ENCODE peak calls at places on chromosomes 6 and 20, in eight cellular contexts. One of them, this sample, is unnamed.

GRCh38 chr6:134511984-134512383 is 194.1 kb upstream of the SGK1 start:
- DNase-seq in left lung: no peak
- DNase-seq in PC-9: no peak
- DNase-seq in thoracic aorta: no peak
- DNase-seq in suprapubic skin: no peak
- DNase-seq in ovary: no peak
- DNase-seq in pancreas: no peak
- DNase-seq in SK-N-SH: no peak
- DNase-seq in this sample: no peak

GRCh38 chr20:59004763-59005522 is 2.1 kb downstream of the CTSZ start:
- DNase-seq in ovary: no peak
- DNase-seq in thoracic aorta: no peak
- DNase-seq in SK-N-SH: no peak
- DNase-seq in suprapubic skin: no peak
- DNase-seq in pancreas: no peak
- DNase-seq in PC-9: no peak
- DNase-seq in left lung: peak; percentile 92
- DNase-seq in this sample: no peak

GRCh38 chr20:59082077-59082740 is 39.6 kb upstream of the PRELID3B start:
- DNase-seq in suprapubic skin: no peak
- DNase-seq in PC-9: no peak
- DNase-seq in thoracic aorta: no peak
- DNase-seq in SK-N-SH: no peak
- DNase-seq in left lung: no peak
- DNase-seq in ovary: no peak
- DNase-seq in pancreas: no peak
- DNase-seq in this sample: no peak

GRCh38 chr20:23159923-23160445 is 73.9 kb upstream of the CD93 start:
- DNase-seq in PC-9: no peak
- DNase-seq in thoracic aorta: no peak
- DNase-seq in pancreas: no peak
- DNase-seq in left lung: no peak
- DNase-seq in ovary: no peak
- DNase-seq in suprapubic skin: no peak
- DNase-seq in SK-N-SH: no peak
- DNase-seq in this sample: no peak

GRCh38 chr6:44472250-44472945 is 84.9 kb downstream of the CDC5L start:
- DNase-seq in SK-N-SH: no peak
- DNase-seq in left lung: no peak
- DNase-seq in suprapubic skin: peak; percentile 70
- DNase-seq in ovary: no peak
- DNase-seq in thoracic aorta: no peak
- DNase-seq in pancreas: no peak
- DNase-seq in PC-9: no peak
- DNase-seq in this sample: no peak

GRCh38 chr6:39143238-39143930 is 28.4 kb upstream of the SAYSD1 start:
- DNase-seq in PC-9: no peak
- DNase-seq in ovary: no peak
- DNase-seq in SK-N-SH: no peak
- DNase-seq in left lung: no peak
- DNase-seq in thoracic aorta: no peak
- DNase-seq in suprapubic skin: no peak
- DNase-seq in pancreas: no peak
- DNase-seq in this sample: no peak

GRCh38 chr6:139341060-139341459 is 33.4 kb downstream of the CITED2 start:
- DNase-seq in PC-9: no peak
- DNase-seq in suprapubic skin: no peak
- DNase-seq in SK-N-SH: no peak
- DNase-seq in pancreas: no peak
- DNase-seq in left lung: no peak
- DNase-seq in thoracic aorta: no peak
- DNase-seq in ovary: no peak
- DNase-seq in this sample: no peak

GRCh38 chr6:149830731-149831379 is 33.3 kb downstream of the LRP11 start:
- DNase-seq in thoracic aorta: no peak
- DNase-seq in SK-N-SH: no peak
- DNase-seq in suprapubic skin: no peak
- DNase-seq in ovary: no peak
- DNase-seq in left lung: no peak
- DNase-seq in pancreas: no peak
- DNase-seq in PC-9: no peak
- DNase-seq in this sample: no peak

GRCh38 chr6:74128536-74128935 is 432.5 kb downstream of the CD109 start:
- DNase-seq in SK-N-SH: no peak
- DNase-seq in PC-9: no peak
- DNase-seq in suprapubic skin: no peak
- DNase-seq in left lung: no peak
- DNase-seq in pancreas: no peak
- DNase-seq in thoracic aorta: no peak
- DNase-seq in ovary: no peak
- DNase-seq in this sample: no peak

GRCh38 chr20:58712823-58713731 is 20.5 kb downstream of the NPEPL1 start:
- DNase-seq in thoracic aorta: no peak
- DNase-seq in pancreas: no peak
- DNase-seq in suprapubic skin: no peak
- DNase-seq in ovary: no peak
- DNase-seq in PC-9: no peak
- DNase-seq in SK-N-SH: peak; percentile 19
- DNase-seq in left lung: peak; percentile 42
- DNase-seq in this sample: no peak

GRCh38 chr6:150332939-150333591 is 35.7 kb upstream of the IYD start:
- DNase-seq in pancreas: no peak
- DNase-seq in suprapubic skin: no peak
- DNase-seq in ovary: no peak
- DNase-seq in thoracic aorta: no peak
- DNase-seq in SK-N-SH: no peak
- DNase-seq in PC-9: no peak
- DNase-seq in left lung: no peak
- DNase-seq in this sample: no peak

GRCh38 chr6:154239392-154239791 is 117.2 kb downstream of the IPCEF1 start:
- DNase-seq in ovary: no peak
- DNase-seq in left lung: no peak
- DNase-seq in SK-N-SH: no peak
- DNase-seq in pancreas: no peak
- DNase-seq in PC-9: no peak
- DNase-seq in thoracic aorta: no peak
- DNase-seq in suprapubic skin: no peak
- DNase-seq in this sample: no peak

GRCh38 chr20:43541214-43541613 is 17.6 kb upstream of the SGK2 start:
- DNase-seq in SK-N-SH: no peak
- DNase-seq in PC-9: no peak
- DNase-seq in suprapubic skin: no peak
- DNase-seq in left lung: no peak
- DNase-seq in ovary: no peak
- DNase-seq in thoracic aorta: no peak
- DNase-seq in pancreas: no peak
- DNase-seq in this sample: no peak

GRCh38 chr6:28081486-28081751 is 1.1 kb downstream of the ZNF165 start:
- DNase-seq in SK-N-SH: no peak
- DNase-seq in ovary: no peak
- DNase-seq in left lung: no peak
- DNase-seq in suprapubic skin: no peak
- DNase-seq in thoracic aorta: no peak
- DNase-seq in PC-9: no peak
- DNase-seq in pancreas: no peak
- DNase-seq in this sample: no peak

GRCh38 chr6:4516206-4516605 is 260.0 kb upstream of the CDYL start:
- DNase-seq in suprapubic skin: no peak
- DNase-seq in thoracic aorta: no peak
- DNase-seq in PC-9: no peak
- DNase-seq in ovary: no peak
- DNase-seq in SK-N-SH: no peak
- DNase-seq in left lung: no peak
- DNase-seq in pancreas: no peak
- DNase-seq in this sample: no peak

GRCh38 chr6:40855481-40855880 is 183.5 kb downstream of the UNC5CL start:
- DNase-seq in thoracic aorta: no peak
- DNase-seq in SK-N-SH: no peak
- DNase-seq in left lung: no peak
- DNase-seq in ovary: no peak
- DNase-seq in PC-9: no peak
- DNase-seq in pancreas: no peak
- DNase-seq in suprapubic skin: no peak
- DNase-seq in this sample: no peak
- TF ChIP-seq CTCF in thoracic aorta: no peak
- TF ChIP-seq CTCF in SK-N-SH: no peak
- TF ChIP-seq CTCF in left lung: no peak
- TF ChIP-seq CTCF in ovary: no peak
- TF ChIP-seq CTCF in PC-9: no peak
- TF ChIP-seq CTCF in pancreas: no peak
- TF ChIP-seq CTCF in suprapubic skin: no peak
- TF ChIP-seq CTCF in this sample: no peak

GRCh38 chr20:56208121-56208520 is 40.4 kb upstream of the MC3R start:
- DNase-seq in ovary: no peak
- DNase-seq in pancreas: no peak
- DNase-seq in SK-N-SH: no peak
- DNase-seq in left lung: no peak
- DNase-seq in PC-9: no peak
- DNase-seq in thoracic aorta: no peak
- DNase-seq in suprapubic skin: no peak
- DNase-seq in this sample: no peak

GRCh38 chr20:56204206-56204605 is 44.3 kb upstream of the MC3R start:
- DNase-seq in thoracic aorta: no peak
- DNase-seq in left lung: no peak
- DNase-seq in PC-9: no peak
- DNase-seq in suprapubic skin: no peak
- DNase-seq in ovary: no peak
- DNase-seq in pancreas: no peak
- DNase-seq in SK-N-SH: no peak
- DNase-seq in this sample: no peak

GRCh38 chr20:56202493-56203077 is 45.9 kb upstream of the MC3R start:
- DNase-seq in SK-N-SH: peak; percentile 44
- DNase-seq in pancreas: no peak
- DNase-seq in left lung: no peak
- DNase-seq in ovary: no peak
- DNase-seq in suprapubic skin: no peak
- DNase-seq in PC-9: peak; percentile 7
- DNase-seq in thoracic aorta: no peak
- DNase-seq in this sample: no peak

GRCh38 chr20:56207656-56208055 is 40.9 kb upstream of the MC3R start:
- DNase-seq in suprapubic skin: no peak
- DNase-seq in PC-9: no peak
- DNase-seq in left lung: no peak
- DNase-seq in thoracic aorta: no peak
- DNase-seq in ovary: no peak
- DNase-seq in SK-N-SH: no peak
- DNase-seq in pancreas: no peak
- DNase-seq in this sample: no peak

GRCh38 chr20:56205350-56205749 is 43.2 kb upstream of the MC3R start:
- DNase-seq in left lung: no peak
- DNase-seq in pancreas: no peak
- DNase-seq in suprapubic skin: no peak
- DNase-seq in PC-9: no peak
- DNase-seq in ovary: no peak
- DNase-seq in thoracic aorta: no peak
- DNase-seq in SK-N-SH: no peak
- DNase-seq in this sample: no peak
- H3K9me3 ChIP-seq in left lung: peaks cover 8% of the 10 kb centered on the region
- H3K9me3 ChIP-seq in pancreas: no peaks in the 10 kb centered on the region
- H3K9me3 ChIP-seq in suprapubic skin: peaks cover 2% of the 10 kb centered on the region
- H3K9me3 ChIP-seq in PC-9: peaks cover 4% of the 10 kb centered on the region
- H3K9me3 ChIP-seq in ovary: no peaks in the 10 kb centered on the region
- H3K9me3 ChIP-seq in thoracic aorta: peaks cover 4% of the 10 kb centered on the region
- H3K9me3 ChIP-seq in SK-N-SH: no peaks in the 10 kb centered on the region
- H3K9me3 ChIP-seq in this sample: peaks cover 5% of the 10 kb centered on the region

DNA sequence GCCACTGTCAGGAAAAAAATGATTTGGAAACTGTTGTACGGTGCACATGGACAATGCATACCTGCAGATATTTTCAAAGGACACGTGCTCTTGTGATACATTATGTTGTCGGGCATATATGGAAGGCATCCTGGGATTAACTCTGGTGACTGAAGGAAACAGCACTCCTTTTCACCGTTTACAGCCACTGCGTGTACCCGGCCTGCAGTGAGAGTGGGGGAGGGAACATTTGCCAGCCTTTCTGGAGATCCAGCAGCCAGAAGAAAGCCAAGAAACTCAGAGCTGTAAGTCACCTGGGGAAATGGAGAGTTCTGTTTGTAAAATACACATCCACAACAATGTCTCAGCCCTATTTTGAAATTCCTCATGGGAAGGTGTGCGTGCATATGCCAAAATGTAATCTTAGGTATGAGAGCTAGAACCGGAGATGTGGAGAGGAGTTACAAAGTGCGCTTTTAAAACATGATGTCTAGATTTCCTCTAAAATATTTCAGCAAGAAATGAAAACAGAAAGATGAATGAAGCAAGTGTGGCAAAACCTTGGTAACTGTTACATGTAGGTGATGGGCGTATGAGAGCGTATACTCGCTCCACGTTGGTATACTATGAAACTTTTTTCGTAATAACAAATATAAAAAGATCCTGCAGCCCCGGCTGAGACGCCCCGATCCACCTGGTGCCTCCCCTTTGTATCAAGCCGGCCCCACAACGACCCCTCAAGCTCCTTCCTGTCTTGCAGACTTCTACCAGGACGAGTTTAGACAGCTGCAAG is 8.6 kb upstream of the FOXF2 start:
- DNase-seq in suprapubic skin: no peak
- DNase-seq in ovary: no peak
- DNase-seq in PC-9: no peak
- DNase-seq in pancreas: no peak
- DNase-seq in SK-N-SH: no peak
- DNase-seq in left lung: no peak
- DNase-seq in thoracic aorta: no peak
- DNase-seq in this sample: no peak
- TF ChIP-seq CTCF in suprapubic skin: no peak
- TF ChIP-seq CTCF in ovary: no peak
- TF ChIP-seq CTCF in PC-9: no peak
- TF ChIP-seq CTCF in pancreas: no peak
- TF ChIP-seq CTCF in SK-N-SH: no peak
- TF ChIP-seq CTCF in left lung: no peak
- TF ChIP-seq CTCF in thoracic aorta: no peak
- TF ChIP-seq CTCF in this sample: no peak

DNA sequence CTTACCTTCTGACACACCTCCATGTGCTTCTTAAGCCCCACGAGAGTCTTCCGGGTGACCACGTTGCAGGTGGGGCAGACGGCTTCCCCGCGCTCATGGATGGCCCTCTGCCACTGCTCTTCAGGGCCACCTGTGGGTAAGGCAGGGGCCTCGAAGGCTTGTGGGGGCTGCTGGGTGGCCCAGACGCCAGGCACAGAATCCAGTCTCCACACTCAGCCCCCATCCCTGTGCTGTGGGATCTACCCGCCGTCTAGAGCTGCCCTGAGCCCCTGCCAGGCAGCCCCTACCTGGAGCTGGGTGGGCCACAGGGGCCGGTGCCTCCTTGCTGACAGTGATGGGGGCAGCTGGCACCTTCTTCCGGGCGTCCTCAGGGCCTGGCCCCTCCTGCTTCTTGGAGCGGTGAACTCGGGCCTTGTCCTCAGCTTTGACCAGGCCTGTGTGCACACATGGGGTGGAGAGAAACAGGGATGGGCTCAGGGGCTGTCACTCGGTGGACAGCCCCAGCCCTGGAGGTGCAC is 5.9 kb downstream of the ZNF512B start:
- DNase-seq in ovary: peak; percentile 12
- DNase-seq in thoracic aorta: no peak
- DNase-seq in PC-9: no peak
- DNase-seq in pancreas: no peak
- DNase-seq in left lung: peak; percentile 37
- DNase-seq in suprapubic skin: no peak
- DNase-seq in SK-N-SH: no peak
- DNase-seq in this sample: no peak
- H3K9me3 ChIP-seq in ovary: no peaks in the 10 kb centered on the region
- H3K9me3 ChIP-seq in thoracic aorta: no peaks in the 10 kb centered on the region
- H3K9me3 ChIP-seq in PC-9: no peaks in the 10 kb centered on the region
- H3K9me3 ChIP-seq in pancreas: no peaks in the 10 kb centered on the region
- H3K9me3 ChIP-seq in left lung: no peaks in the 10 kb centered on the region
- H3K9me3 ChIP-seq in suprapubic skin: no peaks in the 10 kb centered on the region
- H3K9me3 ChIP-seq in SK-N-SH: no peaks in the 10 kb centered on the region
- H3K9me3 ChIP-seq in this sample: no peaks in the 10 kb centered on the region